ENCODE peak calls at places on chromosomes 2 and 18, in six cellular contexts. U is PC-9; Z is naive thymus-derived CD4-positive, alpha-beta T cell; V is right atrium auricular region; P is foreskin keratinocyte; B is heart left ventricle. F is an unnamed sample. For H3K4me1 and H3K27me3, the result is how much of the 10 kb centered on the place peaks cover.

GRCh38 chr2:85748948-85749875 is 4.6 kb upstream of the ATOH8 start:
- DNase-seq in B (no peak), Z (no peak), V (no peak), P (no peak), U (no peak), F (no peak)

GRCh38 chr2:25822190-25823117 is 55.8 kb downstream of the ASXL2 start:
- DNase-seq in B (peak), P (peak), Z (peak), U (no peak), V (no peak), F (peak)

GRCh38 chr2:222864296-222864695 is 3.5 kb downstream of the ACSL3 start:
- DNase-seq in U (peak), P (no peak), B (no peak), Z (no peak), V (no peak), F (no peak)

GRCh38 chr18:48137354-48138208 is 207.1 kb upstream of the SMAD2 start:
- DNase-seq in Z (no peak), P (no peak), U (no peak), V (no peak), B (no peak), F (no peak)

GRCh38 chr2:75476778-75477177 is 84.0 kb downstream of the EVA1A start:
- DNase-seq in V (no peak), U (no peak), Z (no peak), B (no peak), P (peak), F (no peak)

GRCh38 chr2:112065486-112065885 is 10.4 kb downstream of the TMEM87B start:
- DNase-seq in V (no peak), P (no peak), U (no peak), Z (no peak), B (no peak), F (no peak)

GRCh38 chr2:20561703-20562454 is 89.0 kb downstream of the HS1BP3 start:
- DNase-seq in V (no peak), U (no peak), Z (no peak), P (peak), B (no peak), F (no peak)

GRCh38 chr2:24077879-24078278 is 1.8 kb upstream of the SF3B6 start:
- DNase-seq in V (no peak), U (no peak), B (no peak), P (no peak), Z (no peak), F (no peak)

GRCh38 chr18:22342625-22343024 is 75.1 kb downstream of the CTAGE1 start:
- DNase-seq in U (peak), B (no peak), P (no peak), V (no peak), Z (no peak), F (no peak)

GRCh38 chr18:67217551-67218166 is 298.9 kb downstream of the DSEL start:
- DNase-seq in P (no peak), B (peak), Z (peak), U (peak), V (peak), F (peak)

GRCh38 chr18:12750076-12750707 is 47.4 kb downstream of the PSMG2 start:
- DNase-seq in P (no peak), U (peak), V (no peak), B (no peak), Z (peak), F (no peak)

GRCh38 chr2:26993768-26994167 is 23.3 kb downstream of the MAPRE3 start:
- DNase-seq in V (no peak), B (no peak), P (no peak), U (no peak), Z (no peak), F (no peak)

GRCh38 chr2:17901246-17901645 is 22.8 kb downstream of the KCNS3 start:
- DNase-seq in P (peak), U (peak), V (no peak), B (peak), Z (no peak), F (no peak)

GRCh38 chr2:219912530-219912929 is 285.1 kb downstream of the SLC4A3 start:
- DNase-seq in P (peak), V (peak), B (peak), Z (no peak), U (no peak), F (no peak)

GRCh38 chr2:26523750-26524149 is 45.8 kb upstream of the OTOF start:
- DNase-seq in V (no peak), B (no peak), U (no peak), P (no peak), Z (no peak), F (no peak)

GRCh38 chr18:62939925-62940324 is 224.6 kb downstream of the PHLPP1 start:
- DNase-seq in P (no peak), Z (no peak), B (no peak), U (no peak), V (no peak), F (no peak)

GRCh38 chr2:17871639-17872038 is 6.8 kb upstream of the KCNS3 start:
- DNase-seq in U (no peak), B (no peak), Z (no peak), V (no peak), P (no peak), F (no peak)

GRCh38 chr2:176293334-176293733 is 24.1 kb downstream of the MTX2 start:
- DNase-seq in Z (no peak), U (no peak), P (no peak), V (no peak), B (no peak), F (no peak)

GRCh38 chr2:158458617-158458920 is 1.8 kb downstream of the PKP4 start:
- DNase-seq in B (no peak), P (no peak), U (no peak), Z (no peak), V (no peak), F (no peak)
- H3K27ac ChIP-seq in B (peak), P (no peak), U (peak), Z (no peak), V (peak), F (no peak)

DNA sequence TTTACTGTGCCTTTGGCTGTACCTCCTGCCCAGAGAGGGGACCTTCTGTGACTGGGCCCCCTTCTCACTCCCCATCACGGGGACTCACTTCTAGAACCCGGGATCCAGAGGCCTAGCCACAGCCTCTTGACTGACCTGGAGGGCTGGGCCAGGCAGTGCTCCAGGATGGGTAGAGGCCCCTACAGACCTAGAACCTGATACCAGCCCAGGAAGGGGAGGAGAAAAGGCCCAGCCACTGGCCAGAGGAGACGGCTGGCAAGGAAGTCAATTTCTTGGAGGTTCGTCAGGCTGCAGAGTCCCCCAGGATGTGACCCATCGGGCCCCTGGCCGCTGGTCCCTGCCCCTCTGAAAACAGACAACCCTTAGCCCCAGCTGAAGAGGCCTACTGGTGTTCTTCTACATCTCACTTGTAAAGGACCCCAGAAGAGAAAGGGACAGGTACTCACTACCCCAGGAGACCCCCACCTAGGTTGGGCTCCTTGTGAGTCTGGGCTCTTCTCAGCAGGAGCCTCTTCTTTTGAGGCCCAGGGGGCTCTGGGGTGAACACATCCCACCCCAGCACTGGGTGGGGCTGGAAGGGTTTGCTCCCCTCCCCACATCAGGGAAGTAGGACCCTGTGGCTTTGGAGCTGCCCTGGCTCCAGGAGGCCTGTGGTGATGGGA is 86.0 kb downstream of the STPG4 start:
- DNase-seq in V (no peak), P (no peak), U (no peak), Z (no peak), B (no peak), F (no peak)
- H3K4me1 ChIP-seq in V (under half), P (under half), U (half or more), Z (under half), B (half or more), F (under half)

GRCh38 chr2:47566207-47566858 is 163.4 kb downstream of the MSH2 start:
- DNase-seq in B (no peak), P (no peak), V (no peak), Z (no peak), U (no peak), F (no peak)

GRCh38 chr2:47569658-47570398 is 166.9 kb downstream of the MSH2 start:
- DNase-seq in Z (no peak), P (no peak), U (no peak), B (no peak), V (no peak), F (no peak)

GRCh38 chr2:47568164-47568861 is 165.4 kb downstream of the MSH2 start:
- DNase-seq in V (no peak), U (no peak), Z (no peak), P (no peak), B (no peak), F (no peak)

GRCh38 chr2:47572136-47572535 is 169.2 kb downstream of the MSH2 start:
- DNase-seq in P (no peak), Z (no peak), U (no peak), B (no peak), V (no peak), F (no peak)
- H3K27me3 ChIP-seq in P (half or more), Z (under half), U (under half), B (half or more), V (under half), F (under half)

DNA sequence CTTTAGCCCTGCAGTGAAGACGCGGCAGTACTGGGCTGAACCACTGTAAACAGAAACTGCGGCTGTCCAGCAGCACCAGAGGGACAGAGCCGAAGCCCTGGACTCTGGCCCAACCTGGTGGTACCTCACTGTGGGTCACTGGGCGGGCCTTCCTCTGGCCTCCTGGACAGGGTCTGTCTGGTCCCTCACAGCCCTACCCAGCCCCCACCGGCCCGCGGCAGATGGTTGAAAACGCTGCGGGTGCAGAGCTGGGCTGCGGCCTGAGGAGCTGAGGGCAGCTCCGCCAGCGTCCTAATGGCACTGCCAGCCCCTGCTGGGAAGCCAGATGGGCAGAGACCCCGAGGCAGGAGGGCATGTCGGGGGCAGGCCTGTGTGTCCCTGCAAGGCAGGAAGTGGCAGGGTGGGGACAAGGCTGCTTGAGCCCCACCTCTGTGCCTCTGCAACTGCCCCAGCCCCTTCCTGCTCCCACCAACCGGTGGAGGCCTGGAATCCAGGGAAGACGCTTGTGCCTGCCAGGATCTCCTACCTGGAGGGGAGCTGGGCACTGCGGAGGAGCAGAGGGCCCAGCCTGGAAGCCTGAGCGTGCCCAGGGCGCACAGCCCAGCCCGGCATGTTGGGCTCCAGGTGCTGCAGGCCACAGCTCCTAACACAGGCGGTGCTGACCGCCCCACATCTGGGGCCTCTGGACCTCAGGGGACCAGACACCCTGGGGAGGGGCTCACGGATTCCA is 36.3 kb downstream of the HS6ST1 start:
- DNase-seq in V (no peak), U (no peak), B (no peak), Z (no peak), P (no peak), F (no peak)
- H3K27ac ChIP-seq in V (no peak), U (no peak), B (peak), Z (no peak), P (no peak), F (no peak)

GRCh38 chr2:28871620-28872019 is 1.5 kb upstream of the TRMT61B start:
- DNase-seq in B (no peak), V (no peak), P (no peak), Z (no peak), U (no peak), F (no peak)

GRCh38 chr2:28868611-28869010 is 1.5 kb downstream of the TRMT61B start:
- DNase-seq in Z (no peak), B (no peak), U (no peak), P (no peak), V (no peak), F (no peak)

GRCh38 chr2:28869494-28870145 is 489 bp downstream of the TRMT61B start:
- DNase-seq in V (no peak), B (no peak), P (no peak), Z (no peak), U (no peak), F (no peak)

DNA sequence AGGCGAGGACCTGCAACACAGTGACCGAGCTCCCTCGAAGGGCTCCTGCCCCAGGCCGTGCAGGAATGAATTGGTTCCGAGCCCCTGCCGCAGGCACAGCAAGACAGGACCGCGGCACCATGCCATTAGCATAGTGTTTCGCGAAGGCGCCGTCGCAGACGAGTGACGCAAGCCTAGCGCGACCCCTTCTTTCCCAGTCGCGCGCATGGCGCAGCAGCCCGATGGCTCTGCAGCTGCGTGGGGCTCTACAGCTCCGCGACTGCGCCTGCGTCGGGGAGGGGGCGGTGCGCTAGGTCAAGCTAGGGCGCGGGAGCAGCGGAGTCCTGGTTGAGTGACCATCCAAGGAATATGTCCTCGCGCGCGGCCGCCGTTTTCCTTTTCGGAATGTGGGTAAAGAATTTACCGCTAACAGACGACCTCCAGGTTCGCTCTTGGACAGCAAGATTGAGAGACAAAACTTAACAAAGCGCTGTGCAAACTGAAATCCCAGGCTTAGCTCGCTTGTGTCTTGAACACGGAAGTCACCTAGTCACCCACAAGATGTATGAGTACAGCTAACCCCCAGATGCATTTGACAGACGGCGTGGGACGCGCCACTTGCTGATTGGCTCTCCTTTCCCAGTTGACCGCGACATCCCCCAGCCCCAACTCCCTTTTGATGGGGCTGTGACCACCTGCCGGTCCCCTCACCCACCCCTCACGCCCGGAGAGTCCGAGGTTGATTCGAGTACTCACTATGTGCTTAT is at the start of gene TRMT61B:
- DNase-seq in B (peak), V (peak), Z (peak), U (peak), P (peak), F (peak)
- H3K4me1 ChIP-seq in B (under half), V (under half), Z (under half), U (under half), P (under half), F (under half)

DNA sequence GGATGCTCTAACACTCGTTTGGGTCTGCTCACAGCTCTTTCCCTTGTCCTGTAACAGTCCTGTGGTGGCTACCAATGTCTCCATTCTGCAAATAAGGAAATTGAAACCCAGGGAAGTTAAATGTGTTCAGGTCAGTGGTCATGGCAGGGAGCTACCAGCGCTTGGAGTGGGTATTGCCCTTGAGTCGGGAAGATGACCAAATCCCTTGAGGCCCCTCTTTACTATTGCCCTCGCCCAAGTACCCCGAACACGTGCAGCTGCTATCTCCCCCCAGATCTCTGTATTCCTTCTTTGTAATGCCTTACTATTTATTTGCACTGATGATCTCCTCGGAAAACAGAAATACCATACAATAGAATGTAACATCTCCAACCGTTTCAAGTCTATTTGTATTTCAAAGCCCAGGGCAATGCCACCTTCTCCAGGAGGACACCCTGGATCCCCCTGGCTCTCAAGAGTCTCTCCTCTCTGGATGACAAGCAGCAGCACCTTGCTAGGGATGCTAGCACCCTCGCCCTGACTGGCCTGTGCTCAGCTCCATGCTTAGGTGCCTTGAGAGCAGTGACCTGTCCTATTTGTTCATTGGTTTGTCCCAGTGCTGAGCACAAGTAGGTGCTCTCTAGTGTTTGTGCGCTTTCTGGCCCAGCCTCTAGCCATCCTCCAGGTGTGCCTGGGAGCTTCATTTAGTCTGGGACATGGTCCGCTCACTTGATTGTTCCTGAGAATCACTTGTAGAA is 15.1 kb downstream of the DYSF start:
- DNase-seq in V (no peak), U (no peak), Z (no peak), B (no peak), P (no peak), F (no peak)
- H3K27me3 ChIP-seq in V (under half), U (under half), Z (under half), B (under half), P (half or more), F (under half)

GRCh38 chr2:95231723-95232122 is 24.4 kb downstream of the ZNF892 start:
- DNase-seq in V (no peak), Z (no peak), U (peak), P (peak), B (no peak), F (no peak)
- H3K27ac ChIP-seq in V (no peak), Z (no peak), U (no peak), P (no peak), B (no peak), F (no peak)

GRCh38 chr2:231571810-231572209 is 20.9 kb upstream of the TEX44 start:
- DNase-seq in P (no peak), Z (no peak), U (no peak), B (no peak), V (no peak), F (no peak)
- H3K4me1 ChIP-seq in P (under half), Z (under half), U (under half), B (under half), V (under half), F (under half)

GRCh38 chr18:54140641-54141040 is 83.8 kb downstream of the MBD2 start:
- DNase-seq in U (no peak), V (no peak), B (no peak), P (no peak), Z (no peak), F (no peak)
- H3K27me3 ChIP-seq in U (under half), V (under half), B (under half), P (under half), Z (under half), F (under half)

DNA sequence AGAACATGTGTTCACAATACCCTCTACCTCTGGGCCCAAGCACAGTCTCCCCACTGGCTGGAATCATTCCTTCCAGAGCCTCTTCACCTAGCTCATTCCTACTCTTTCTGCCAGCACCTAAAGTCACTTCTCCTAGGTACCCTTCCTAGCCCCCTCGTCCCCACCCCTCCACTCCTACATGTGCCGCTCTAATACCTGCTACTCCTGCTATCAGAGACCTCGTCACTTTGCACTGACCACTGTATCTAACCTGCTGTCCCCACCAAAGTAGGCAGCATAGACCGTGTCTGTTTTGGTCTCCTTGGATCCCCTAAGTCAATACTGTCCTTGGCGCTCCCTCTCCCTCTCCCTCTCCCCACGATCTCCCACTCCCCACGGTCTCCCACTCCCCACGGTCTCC is 53.2 kb upstream of the PKDCC start:
- DNase-seq in B (no peak), Z (no peak), P (no peak), U (no peak), V (no peak), F (no peak)
- H3K27ac ChIP-seq in B (no peak), Z (no peak), P (no peak), U (no peak), V (no peak), F (no peak)

F was measured in CD4-positive, CD25-positive, alpha-beta regulatory T cell.